ENCODE peak calls at places on chromosomes 11 and 22, in four cellular contexts. U is heart right ventricle, J is prostate gland, A is HCT116. Y is an unnamed sample.
A peak's percentile ranks its signal among the peaks of the same experiment; 100 is the strongest.

GRCh38 chr11:12981879-12982531 is 27.1 kb upstream of the RASSF10 start:
- DNase-seq in U (no peak), J (no peak), A (no peak), Y (peak; percentile 16)

GRCh38 chr11:34926101-34926830 is 9.8 kb downstream of the PDHX start:
- DNase-seq in U (no peak), J (no peak), A (peak; percentile 33), Y (peak; percentile 7)

GRCh38 chr11:79121351-79121750 is 319.5 kb downstream of the TENM4 start:
- DNase-seq in U (no peak), J (no peak), A (no peak), Y (no peak)

GRCh38 chr11:75896843-75897419 is 81.9 kb downstream of the UVRAG start:
- DNase-seq in U (no peak), J (no peak), A (peak; percentile 12), Y (peak; percentile 26)

GRCh38 chr22:23831781-23832180 is 7.0 kb downstream of the DERL3 start:
- DNase-seq in U (no peak), J (no peak), A (no peak), Y (no peak)

GRCh38 chr11:20362481-20362880 is 1.0 kb upstream of the HTATIP2 start:
- DNase-seq in U (no peak), J (no peak), A (no peak), Y (no peak)

GRCh38 chr11:104898685-104899013 is 389 bp upstream of the CASP12 start:
- DNase-seq in U (no peak), J (no peak), A (no peak), Y (no peak)

GRCh38 chr11:42462558-42463310 is 849.1 kb upstream of the API5 start:
- DNase-seq in U (no peak), J (no peak), A (no peak), Y (peak; percentile 79)

GRCh38 chr11:96267001-96267489 is 76.0 kb downstream of the MAML2 start:
- DNase-seq in U (no peak), J (no peak), A (no peak), Y (no peak)

GRCh38 chr22:26461188-26461810 is 22.3 kb downstream of the HPS4 start:
- DNase-seq in U (peak; percentile 50), J (peak; percentile 54), A (peak; percentile 18), Y (no peak)

GRCh38 chr11:96524475-96524874 is 134.7 kb downstream of the JRKL start:
- DNase-seq in U (no peak), J (no peak), A (no peak), Y (no peak)

GRCh38 chr11:34667810-34668582 is 47.1 kb downstream of the EHF start:
- DNase-seq in U (no peak), J (peak; percentile 96), A (no peak), Y (no peak)

GRCh38 chr11:121810291-121810690 is 305.7 kb downstream of the BLID start:
- DNase-seq in U (no peak), J (no peak), A (no peak), Y (peak; percentile 53)

GRCh38 chr11:33613404-33613803 is 87.2 kb downstream of the C11orf91 start:
- DNase-seq in U (no peak), J (no peak), A (no peak), Y (no peak)

GRCh38 chr11:59822989-59823566 is 12.5 kb upstream of the MRPL16 start:
- DNase-seq in U (no peak), J (no peak), A (peak; percentile 69), Y (no peak)

GRCh38 chr11:129695543-129696308 is 119.9 kb upstream of the TMEM45B start:
- DNase-seq in U (peak; percentile 24), J (peak; percentile 56), A (peak; percentile 21), Y (no peak)

GRCh38 chr11:128467610-128468041 is 119.7 kb downstream of the ETS1 start:
- DNase-seq in U (peak; percentile 42), J (no peak), A (peak; percentile 86), Y (peak; percentile 93)

GRCh38 chr22:49014227-49015201 is 813.2 kb downstream of the BRD1 start:
- DNase-seq in U (no peak), J (no peak), A (no peak), Y (no peak)

GRCh38 chr11:110376711-110377324 is 52.9 kb upstream of the FDX1 start:
- DNase-seq in U (peak; percentile 51), J (peak; percentile 70), A (peak; percentile 85), Y (peak; percentile 62)

GRCh38 chr11:8065031-8065430 is 16.0 kb upstream of the TUB start:
- DNase-seq in U (no peak), J (no peak), A (no peak), Y (no peak)

GRCh38 chr11:78203184-78203583 is 14.5 kb downstream of the USP35 start:
- DNase-seq in U (no peak), J (no peak), A (no peak), Y (no peak)

GRCh38 chr11:82682003-82682751 is 51.5 kb downstream of the FAM181B start:
- DNase-seq in U (no peak), J (peak; percentile 80), A (peak; percentile 65), Y (peak; percentile 60)

GRCh38 chr11:32071811-32072210 is 19.1 kb upstream of the RCN1 start:
- DNase-seq in U (no peak), J (no peak), A (no peak), Y (peak; percentile 23)

GRCh38 chr11:114070464-114071139 is 11.1 kb downstream of the ZBTB16 start:
- DNase-seq in U (no peak), J (no peak), A (no peak), Y (no peak)

GRCh38 chr11:67312187-67313021 is 9.1 kb downstream of the SSH3 start:
- DNase-seq in U (no peak), J (peak; percentile 96), A (no peak), Y (peak; percentile 93)

GRCh38 chr11:41851743-41852142 is 392.3 kb upstream of the LRRC4C start:
- DNase-seq in U (no peak), J (no peak), A (no peak), Y (no peak)

GRCh38 chr11:35477871-35478270 is 47.5 kb downstream of the PAMR1 start:
- DNase-seq in U (no peak), J (no peak), A (no peak), Y (no peak)

DNA sequence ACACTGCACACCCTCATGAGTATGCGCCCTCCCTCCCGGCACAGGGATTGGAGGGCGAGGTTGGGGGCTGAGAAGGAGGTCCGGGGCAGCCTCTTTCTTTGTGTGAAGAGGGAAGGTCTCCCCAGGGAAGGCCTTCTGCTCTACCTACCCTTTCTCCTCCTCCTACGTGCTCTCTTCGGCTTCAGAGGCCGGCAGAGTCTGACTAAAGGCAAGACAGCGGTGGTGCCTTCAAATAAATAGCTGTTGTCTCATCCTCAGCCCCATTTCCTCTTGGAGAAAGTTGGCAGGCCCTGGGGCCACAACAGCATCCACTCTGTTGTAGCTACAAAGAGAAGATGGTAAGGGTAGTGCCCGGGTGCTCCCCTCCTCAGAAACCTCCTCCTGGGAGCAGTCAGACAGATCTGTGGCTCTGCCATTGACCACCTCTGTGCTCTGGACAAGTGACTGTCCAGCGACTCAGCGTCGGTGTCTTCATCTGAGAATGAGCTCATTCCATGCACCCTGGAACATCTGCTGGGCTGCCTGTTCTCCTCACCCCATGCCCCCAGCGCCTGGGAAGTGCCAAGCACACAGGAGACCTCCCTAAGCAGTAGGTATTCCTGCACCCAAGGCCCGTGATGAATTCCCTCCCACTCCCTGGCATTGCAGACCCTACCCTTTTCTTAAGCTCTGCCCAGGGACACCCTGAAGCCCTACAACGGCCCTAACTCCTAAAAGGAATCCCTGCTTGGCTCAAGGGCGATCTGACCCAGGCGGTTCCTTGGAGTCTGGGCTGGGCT is 91.7 kb downstream of the CEP164 start:
- DNase-seq in U (no peak), J (no peak), A (no peak), Y (no peak)
- H3K27ac ChIP-seq in U (no peak overlapping the region), J (no peak overlapping the region), A (no peak overlapping the region), Y (no peak overlapping the region)

DNA sequence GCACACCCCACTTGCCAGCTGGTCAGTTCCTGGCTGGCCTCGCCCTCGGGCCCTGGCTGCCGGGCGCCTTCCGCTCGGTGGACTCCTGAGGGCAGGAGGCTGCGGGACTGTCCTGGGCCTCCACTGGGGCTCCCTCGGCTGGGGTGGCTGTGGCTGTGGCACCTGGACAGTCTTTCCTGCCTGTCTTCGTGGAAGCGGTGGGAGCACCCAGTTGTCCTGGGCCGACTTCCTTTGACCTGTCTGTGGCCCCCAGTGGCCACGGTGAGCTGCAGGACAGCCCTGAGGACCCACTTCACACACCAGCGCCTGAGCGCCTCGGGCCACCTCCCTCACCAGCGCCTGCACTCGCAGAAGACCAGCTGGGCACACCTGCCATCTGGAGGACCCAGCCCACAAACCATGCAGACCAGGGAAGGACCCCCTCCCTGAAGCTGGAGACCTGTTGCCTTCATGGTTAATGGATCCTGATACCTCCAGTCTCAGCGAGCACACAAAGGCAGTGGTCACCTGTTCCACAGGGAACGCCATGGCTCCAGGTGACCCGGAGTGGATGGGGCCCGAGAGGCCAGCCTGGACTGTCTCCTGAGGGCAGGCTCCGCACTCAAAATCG is 1.7 kb upstream of the EPS8L2 start:
- DNase-seq in U (no peak), J (no peak), A (no peak), Y (no peak)
- H3K27ac ChIP-seq in U (no peak overlapping the region), J (peak overlapping the region; percentile 91), A (peak overlapping the region; percentile 99), Y (no peak overlapping the region)

GRCh38 chr22:37604074-37604473 is 4.6 kb upstream of the GGA1 start:
- DNase-seq in U (no peak), J (no peak), A (no peak), Y (no peak)

GRCh38 chr22:37601540-37602442 is 6.8 kb upstream of the GGA1 start:
- DNase-seq in U (no peak), J (no peak), A (peak; percentile 56), Y (no peak)

GRCh38 chr22:37607912-37608476 is 640 bp upstream of the GGA1 start:
- DNase-seq in U (no peak), J (no peak), A (no peak), Y (no peak)

GRCh38 chr22:37607010-37607911 is 1.4 kb upstream of the GGA1 start:
- DNase-seq in U (peak; percentile 84), J (peak; percentile 91), A (peak; percentile 83), Y (peak; percentile 78)

GRCh38 chr22:37604875-37605274 is 3.8 kb upstream of the GGA1 start:
- DNase-seq in U (no peak), J (no peak), A (no peak), Y (no peak)
- H3K27ac ChIP-seq in U (no peak overlapping the region), J (no peak overlapping the region), A (no peak overlapping the region), Y (no peak overlapping the region)

GRCh38 chr22:32883131-32883530 is 81.6 kb downstream of the TIMP3 start:
- DNase-seq in U (no peak), J (no peak), A (no peak), Y (no peak)

GRCh38 chr22:32880531-32880905 is 79.0 kb downstream of the TIMP3 start:
- DNase-seq in U (no peak), J (no peak), A (no peak), Y (no peak)

GRCh38 chr22:32879550-32879949 is 78.0 kb downstream of the TIMP3 start:
- DNase-seq in U (no peak), J (no peak), A (no peak), Y (no peak)

GRCh38 chr22:32880061-32880460 is 78.6 kb downstream of the TIMP3 start:
- DNase-seq in U (no peak), J (no peak), A (no peak), Y (peak; percentile 70)

DNA sequence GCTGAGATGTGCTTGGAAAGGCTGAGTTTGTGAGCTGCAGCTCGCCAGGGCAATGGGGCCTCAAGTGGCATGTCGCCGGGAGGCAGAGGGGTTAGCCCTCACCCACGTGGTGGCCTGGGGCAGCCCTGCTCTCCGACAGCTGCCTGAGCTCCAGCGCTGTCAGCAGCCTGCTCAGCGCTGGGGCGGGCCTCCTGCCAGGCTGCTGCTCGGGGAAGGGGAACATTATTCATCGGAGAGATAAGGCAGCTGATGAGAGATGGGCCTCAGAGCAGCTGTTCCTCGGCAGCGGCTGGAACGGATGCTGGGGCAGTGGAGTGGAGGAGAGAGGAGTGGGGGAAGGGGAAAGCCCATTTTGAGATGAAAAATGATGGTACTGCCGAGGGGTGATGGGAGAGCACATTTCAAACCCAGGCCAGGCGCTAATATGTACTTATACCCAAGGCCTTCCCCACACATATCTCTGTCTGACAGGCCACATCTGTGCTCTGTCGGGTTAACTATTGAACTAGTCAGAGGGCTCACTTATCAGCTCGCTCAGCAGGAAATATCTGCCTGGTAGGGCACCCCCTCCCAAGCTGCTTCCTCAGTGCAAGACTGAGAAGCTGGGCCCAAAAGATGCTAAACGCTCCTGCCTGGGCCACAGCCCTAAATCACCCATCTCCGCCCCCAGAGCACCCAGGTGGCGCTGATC is 79.5 kb downstream of the TIMP3 start:
- DNase-seq in U (peak; percentile 90), J (no peak), A (no peak), Y (no peak)
- H3K27ac ChIP-seq in U (peak overlapping the region; percentile 52), J (no peak overlapping the region), A (no peak overlapping the region), Y (no peak overlapping the region)

Y was measured in foreskin keratinocyte.